ENCODE peak calls at places on chromosomes 16 and 17, in ten cellular contexts. One of them, this sample, is unnamed.

GRCh38 chr17:35726609-35727460 is 4.6 kb upstream of the RASL10B start:
- DNase-seq in WTC11: no peak
- DNase-seq in kidney glomerular epithelial cell: peak
- DNase-seq in stimulated activated CD8-positive, alpha-beta memory T cell treated with anti-CD3 and anti-CD28 coated beads, Interleukin-12 subunit alpha, Interleukin-12 subunit beta, amount 100 ng/mL, for 1 hour: no peak
- DNase-seq in mesothelial cell of epicardium: peak
- DNase-seq in HTR-8/SVneo: peak
- DNase-seq in mesenteric fat pad: no peak
- DNase-seq in ACHN: peak
- DNase-seq in T-cell: no peak
- DNase-seq in AG09309: peak
- DNase-seq in this sample: peak

GRCh38 chr17:30271102-30271501 is 20.6 kb downstream of the BLMH start:
- DNase-seq in WTC11: no peak
- DNase-seq in kidney glomerular epithelial cell: no peak
- DNase-seq in stimulated activated CD8-positive, alpha-beta memory T cell treated with anti-CD3 and anti-CD28 coated beads, Interleukin-12 subunit alpha, Interleukin-12 subunit beta, amount 100 ng/mL, for 1 hour: no peak
- DNase-seq in mesothelial cell of epicardium: no peak
- DNase-seq in HTR-8/SVneo: no peak
- DNase-seq in mesenteric fat pad: no peak
- DNase-seq in ACHN: peak
- DNase-seq in T-cell: no peak
- DNase-seq in AG09309: no peak
- DNase-seq in this sample: no peak

GRCh38 chr16:88910284-88911147 is 44.1 kb upstream of the PABPN1L start:
- DNase-seq in WTC11: no peak
- DNase-seq in kidney glomerular epithelial cell: no peak
- DNase-seq in stimulated activated CD8-positive, alpha-beta memory T cell treated with anti-CD3 and anti-CD28 coated beads, Interleukin-12 subunit alpha, Interleukin-12 subunit beta, amount 100 ng/mL, for 1 hour: no peak
- DNase-seq in mesothelial cell of epicardium: no peak
- DNase-seq in HTR-8/SVneo: no peak
- DNase-seq in mesenteric fat pad: no peak
- DNase-seq in ACHN: no peak
- DNase-seq in T-cell: no peak
- DNase-seq in AG09309: no peak
- DNase-seq in this sample: no peak

GRCh38 chr17:59345476-59345875 is 14.0 kb downstream of the YPEL2 start:
- DNase-seq in WTC11: no peak
- DNase-seq in kidney glomerular epithelial cell: no peak
- DNase-seq in stimulated activated CD8-positive, alpha-beta memory T cell treated with anti-CD3 and anti-CD28 coated beads, Interleukin-12 subunit alpha, Interleukin-12 subunit beta, amount 100 ng/mL, for 1 hour: no peak
- DNase-seq in mesothelial cell of epicardium: no peak
- DNase-seq in HTR-8/SVneo: no peak
- DNase-seq in mesenteric fat pad: no peak
- DNase-seq in ACHN: no peak
- DNase-seq in T-cell: no peak
- DNase-seq in AG09309: no peak
- DNase-seq in this sample: no peak

GRCh38 chr16:3623642-3624041 is 12.2 kb upstream of the SLX4 start:
- DNase-seq in WTC11: no peak
- DNase-seq in kidney glomerular epithelial cell: no peak
- DNase-seq in stimulated activated CD8-positive, alpha-beta memory T cell treated with anti-CD3 and anti-CD28 coated beads, Interleukin-12 subunit alpha, Interleukin-12 subunit beta, amount 100 ng/mL, for 1 hour: no peak
- DNase-seq in mesothelial cell of epicardium: no peak
- DNase-seq in HTR-8/SVneo: no peak
- DNase-seq in mesenteric fat pad: peak
- DNase-seq in ACHN: no peak
- DNase-seq in T-cell: no peak
- DNase-seq in AG09309: no peak
- DNase-seq in this sample: no peak

GRCh38 chr17:49739662-49740271 is 24.2 kb downstream of the FAM117A start:
- DNase-seq in WTC11: no peak
- DNase-seq in kidney glomerular epithelial cell: no peak
- DNase-seq in stimulated activated CD8-positive, alpha-beta memory T cell treated with anti-CD3 and anti-CD28 coated beads, Interleukin-12 subunit alpha, Interleukin-12 subunit beta, amount 100 ng/mL, for 1 hour: peak
- DNase-seq in mesothelial cell of epicardium: no peak
- DNase-seq in HTR-8/SVneo: no peak
- DNase-seq in mesenteric fat pad: no peak
- DNase-seq in ACHN: no peak
- DNase-seq in T-cell: peak
- DNase-seq in AG09309: no peak
- DNase-seq in this sample: peak

GRCh38 chr16:89392881-89393730 is 97.3 kb downstream of the ANKRD11 start:
- DNase-seq in WTC11: peak
- DNase-seq in kidney glomerular epithelial cell: no peak
- DNase-seq in stimulated activated CD8-positive, alpha-beta memory T cell treated with anti-CD3 and anti-CD28 coated beads, Interleukin-12 subunit alpha, Interleukin-12 subunit beta, amount 100 ng/mL, for 1 hour: no peak
- DNase-seq in mesothelial cell of epicardium: no peak
- DNase-seq in HTR-8/SVneo: no peak
- DNase-seq in mesenteric fat pad: no peak
- DNase-seq in ACHN: no peak
- DNase-seq in T-cell: no peak
- DNase-seq in AG09309: no peak
- DNase-seq in this sample: no peak

GRCh38 chr16:58636474-58636873 is 6.8 kb upstream of the CNOT1 start:
- DNase-seq in WTC11: no peak
- DNase-seq in kidney glomerular epithelial cell: no peak
- DNase-seq in stimulated activated CD8-positive, alpha-beta memory T cell treated with anti-CD3 and anti-CD28 coated beads, Interleukin-12 subunit alpha, Interleukin-12 subunit beta, amount 100 ng/mL, for 1 hour: no peak
- DNase-seq in mesothelial cell of epicardium: no peak
- DNase-seq in HTR-8/SVneo: no peak
- DNase-seq in mesenteric fat pad: no peak
- DNase-seq in ACHN: no peak
- DNase-seq in T-cell: no peak
- DNase-seq in AG09309: no peak
- DNase-seq in this sample: no peak

GRCh38 chr16:67199011-67199807 is at the start of gene ELMO3:
- DNase-seq in WTC11: peak
- DNase-seq in kidney glomerular epithelial cell: no peak
- DNase-seq in stimulated activated CD8-positive, alpha-beta memory T cell treated with anti-CD3 and anti-CD28 coated beads, Interleukin-12 subunit alpha, Interleukin-12 subunit beta, amount 100 ng/mL, for 1 hour: no peak
- DNase-seq in mesothelial cell of epicardium: peak
- DNase-seq in HTR-8/SVneo: no peak
- DNase-seq in mesenteric fat pad: no peak
- DNase-seq in ACHN: no peak
- DNase-seq in T-cell: no peak
- DNase-seq in AG09309: no peak
- DNase-seq in this sample: no peak

GRCh38 chr16:11232852-11233726 is 22.9 kb downstream of the SOCS1 start:
- DNase-seq in WTC11: peak
- DNase-seq in kidney glomerular epithelial cell: no peak
- DNase-seq in stimulated activated CD8-positive, alpha-beta memory T cell treated with anti-CD3 and anti-CD28 coated beads, Interleukin-12 subunit alpha, Interleukin-12 subunit beta, amount 100 ng/mL, for 1 hour: peak
- DNase-seq in mesothelial cell of epicardium: no peak
- DNase-seq in HTR-8/SVneo: no peak
- DNase-seq in mesenteric fat pad: no peak
- DNase-seq in ACHN: no peak
- DNase-seq in T-cell: peak
- DNase-seq in AG09309: no peak
- DNase-seq in this sample: no peak

GRCh38 chr16:48361540-48361939 is 23.7 kb downstream of the SIAH1 start:
- DNase-seq in WTC11: no peak
- DNase-seq in kidney glomerular epithelial cell: no peak
- DNase-seq in stimulated activated CD8-positive, alpha-beta memory T cell treated with anti-CD3 and anti-CD28 coated beads, Interleukin-12 subunit alpha, Interleukin-12 subunit beta, amount 100 ng/mL, for 1 hour: no peak
- DNase-seq in mesothelial cell of epicardium: no peak
- DNase-seq in HTR-8/SVneo: no peak
- DNase-seq in mesenteric fat pad: no peak
- DNase-seq in ACHN: no peak
- DNase-seq in T-cell: no peak
- DNase-seq in AG09309: no peak
- DNase-seq in this sample: no peak

GRCh38 chr17:18356624-18357023 is 6.7 kb downstream of the SHMT1 start:
- DNase-seq in WTC11: no peak
- DNase-seq in kidney glomerular epithelial cell: no peak
- DNase-seq in stimulated activated CD8-positive, alpha-beta memory T cell treated with anti-CD3 and anti-CD28 coated beads, Interleukin-12 subunit alpha, Interleukin-12 subunit beta, amount 100 ng/mL, for 1 hour: no peak
- DNase-seq in mesothelial cell of epicardium: no peak
- DNase-seq in HTR-8/SVneo: no peak
- DNase-seq in mesenteric fat pad: no peak
- DNase-seq in ACHN: no peak
- DNase-seq in T-cell: no peak
- DNase-seq in AG09309: peak
- DNase-seq in this sample: no peak

GRCh38 chr16:30119428-30119827 is 3.6 kb downstream of the MAPK3 start:
- DNase-seq in WTC11: no peak
- DNase-seq in kidney glomerular epithelial cell: no peak
- DNase-seq in stimulated activated CD8-positive, alpha-beta memory T cell treated with anti-CD3 and anti-CD28 coated beads, Interleukin-12 subunit alpha, Interleukin-12 subunit beta, amount 100 ng/mL, for 1 hour: no peak
- DNase-seq in mesothelial cell of epicardium: no peak
- DNase-seq in HTR-8/SVneo: no peak
- DNase-seq in mesenteric fat pad: no peak
- DNase-seq in ACHN: no peak
- DNase-seq in T-cell: no peak
- DNase-seq in AG09309: no peak
- DNase-seq in this sample: no peak

GRCh38 chr16:21663889-21664647 is at the start of gene OTOA:
- DNase-seq in WTC11: peak
- DNase-seq in kidney glomerular epithelial cell: no peak
- DNase-seq in stimulated activated CD8-positive, alpha-beta memory T cell treated with anti-CD3 and anti-CD28 coated beads, Interleukin-12 subunit alpha, Interleukin-12 subunit beta, amount 100 ng/mL, for 1 hour: no peak
- DNase-seq in mesothelial cell of epicardium: no peak
- DNase-seq in HTR-8/SVneo: no peak
- DNase-seq in mesenteric fat pad: no peak
- DNase-seq in ACHN: no peak
- DNase-seq in T-cell: peak
- DNase-seq in AG09309: no peak
- DNase-seq in this sample: no peak

GRCh38 chr16:72043539-72043938 is 10.8 kb upstream of the HP start:
- DNase-seq in WTC11: no peak
- DNase-seq in kidney glomerular epithelial cell: no peak
- DNase-seq in stimulated activated CD8-positive, alpha-beta memory T cell treated with anti-CD3 and anti-CD28 coated beads, Interleukin-12 subunit alpha, Interleukin-12 subunit beta, amount 100 ng/mL, for 1 hour: no peak
- DNase-seq in mesothelial cell of epicardium: no peak
- DNase-seq in HTR-8/SVneo: no peak
- DNase-seq in mesenteric fat pad: no peak
- DNase-seq in ACHN: no peak
- DNase-seq in T-cell: no peak
- DNase-seq in AG09309: no peak
- DNase-seq in this sample: no peak

GRCh38 chr17:77916284-77916683 is 42.2 kb upstream of the TNRC6C start:
- DNase-seq in WTC11: no peak
- DNase-seq in kidney glomerular epithelial cell: no peak
- DNase-seq in stimulated activated CD8-positive, alpha-beta memory T cell treated with anti-CD3 and anti-CD28 coated beads, Interleukin-12 subunit alpha, Interleukin-12 subunit beta, amount 100 ng/mL, for 1 hour: no peak
- DNase-seq in mesothelial cell of epicardium: no peak
- DNase-seq in HTR-8/SVneo: no peak
- DNase-seq in mesenteric fat pad: no peak
- DNase-seq in ACHN: no peak
- DNase-seq in T-cell: no peak
- DNase-seq in AG09309: no peak
- DNase-seq in this sample: no peak

GRCh38 chr17:16273499-16273898 is 56.5 kb downstream of the PIGL start:
- DNase-seq in WTC11: no peak
- DNase-seq in kidney glomerular epithelial cell: no peak
- DNase-seq in stimulated activated CD8-positive, alpha-beta memory T cell treated with anti-CD3 and anti-CD28 coated beads, Interleukin-12 subunit alpha, Interleukin-12 subunit beta, amount 100 ng/mL, for 1 hour: no peak
- DNase-seq in mesothelial cell of epicardium: no peak
- DNase-seq in HTR-8/SVneo: no peak
- DNase-seq in mesenteric fat pad: no peak
- DNase-seq in ACHN: no peak
- DNase-seq in T-cell: no peak
- DNase-seq in AG09309: no peak
- DNase-seq in this sample: no peak

GRCh38 chr17:78526231-78527025 is 50.8 kb downstream of the DNAH17 start:
- DNase-seq in WTC11: no peak
- DNase-seq in kidney glomerular epithelial cell: no peak
- DNase-seq in stimulated activated CD8-positive, alpha-beta memory T cell treated with anti-CD3 and anti-CD28 coated beads, Interleukin-12 subunit alpha, Interleukin-12 subunit beta, amount 100 ng/mL, for 1 hour: no peak
- DNase-seq in mesothelial cell of epicardium: no peak
- DNase-seq in HTR-8/SVneo: no peak
- DNase-seq in mesenteric fat pad: no peak
- DNase-seq in ACHN: no peak
- DNase-seq in T-cell: no peak
- DNase-seq in AG09309: no peak
- DNase-seq in this sample: no peak

GRCh38 chr17:32253117-32253611 is 12.5 kb upstream of the RHBDL3 start:
- DNase-seq in WTC11: peak
- DNase-seq in kidney glomerular epithelial cell: peak
- DNase-seq in stimulated activated CD8-positive, alpha-beta memory T cell treated with anti-CD3 and anti-CD28 coated beads, Interleukin-12 subunit alpha, Interleukin-12 subunit beta, amount 100 ng/mL, for 1 hour: peak
- DNase-seq in mesothelial cell of epicardium: peak
- DNase-seq in HTR-8/SVneo: peak
- DNase-seq in mesenteric fat pad: peak
- DNase-seq in ACHN: peak
- DNase-seq in T-cell: peak
- DNase-seq in AG09309: no peak
- DNase-seq in this sample: peak

GRCh38 chr16:4212934-4213296 is 29.0 kb downstream of the SRL start:
- DNase-seq in WTC11: no peak
- DNase-seq in kidney glomerular epithelial cell: peak
- DNase-seq in stimulated activated CD8-positive, alpha-beta memory T cell treated with anti-CD3 and anti-CD28 coated beads, Interleukin-12 subunit alpha, Interleukin-12 subunit beta, amount 100 ng/mL, for 1 hour: no peak
- DNase-seq in mesothelial cell of epicardium: no peak
- DNase-seq in HTR-8/SVneo: peak
- DNase-seq in mesenteric fat pad: no peak
- DNase-seq in ACHN: peak
- DNase-seq in T-cell: no peak
- DNase-seq in AG09309: no peak
- DNase-seq in this sample: no peak

GRCh38 chr16:84999857-85000480 is 11.4 kb downstream of the ZDHHC7 start:
- DNase-seq in WTC11: no peak
- DNase-seq in kidney glomerular epithelial cell: no peak
- DNase-seq in stimulated activated CD8-positive, alpha-beta memory T cell treated with anti-CD3 and anti-CD28 coated beads, Interleukin-12 subunit alpha, Interleukin-12 subunit beta, amount 100 ng/mL, for 1 hour: no peak
- DNase-seq in mesothelial cell of epicardium: no peak
- DNase-seq in HTR-8/SVneo: no peak
- DNase-seq in mesenteric fat pad: no peak
- DNase-seq in ACHN: no peak
- DNase-seq in T-cell: no peak
- DNase-seq in AG09309: no peak
- DNase-seq in this sample: no peak

GRCh38 chr16:85334718-85335583 is 222.7 kb upstream of the CIBAR2 start:
- DNase-seq in WTC11: peak
- DNase-seq in kidney glomerular epithelial cell: peak
- DNase-seq in stimulated activated CD8-positive, alpha-beta memory T cell treated with anti-CD3 and anti-CD28 coated beads, Interleukin-12 subunit alpha, Interleukin-12 subunit beta, amount 100 ng/mL, for 1 hour: no peak
- DNase-seq in mesothelial cell of epicardium: no peak
- DNase-seq in HTR-8/SVneo: no peak
- DNase-seq in mesenteric fat pad: no peak
- DNase-seq in ACHN: no peak
- DNase-seq in T-cell: no peak
- DNase-seq in AG09309: no peak
- DNase-seq in this sample: peak

GRCh38 chr17:49600949-49601348 is 25.3 kb downstream of the NXPH3 start:
- DNase-seq in WTC11: no peak
- DNase-seq in kidney glomerular epithelial cell: no peak
- DNase-seq in stimulated activated CD8-positive, alpha-beta memory T cell treated with anti-CD3 and anti-CD28 coated beads, Interleukin-12 subunit alpha, Interleukin-12 subunit beta, amount 100 ng/mL, for 1 hour: no peak
- DNase-seq in mesothelial cell of epicardium: no peak
- DNase-seq in HTR-8/SVneo: no peak
- DNase-seq in mesenteric fat pad: no peak
- DNase-seq in ACHN: no peak
- DNase-seq in T-cell: no peak
- DNase-seq in AG09309: no peak
- DNase-seq in this sample: no peak

GRCh38 chr17:73533801-73534574 is 110.3 kb downstream of the SDK2 start:
- DNase-seq in WTC11: no peak
- DNase-seq in kidney glomerular epithelial cell: no peak
- DNase-seq in stimulated activated CD8-positive, alpha-beta memory T cell treated with anti-CD3 and anti-CD28 coated beads, Interleukin-12 subunit alpha, Interleukin-12 subunit beta, amount 100 ng/mL, for 1 hour: no peak
- DNase-seq in mesothelial cell of epicardium: no peak
- DNase-seq in HTR-8/SVneo: no peak
- DNase-seq in mesenteric fat pad: no peak
- DNase-seq in ACHN: no peak
- DNase-seq in T-cell: no peak
- DNase-seq in AG09309: no peak
- DNase-seq in this sample: no peak

GRCh38 chr17:26792486-26792885 is 501.4 kb upstream of the WSB1 start:
- DNase-seq in WTC11: no peak
- DNase-seq in kidney glomerular epithelial cell: no peak
- DNase-seq in stimulated activated CD8-positive, alpha-beta memory T cell treated with anti-CD3 and anti-CD28 coated beads, Interleukin-12 subunit alpha, Interleukin-12 subunit beta, amount 100 ng/mL, for 1 hour: no peak
- DNase-seq in mesothelial cell of epicardium: no peak
- DNase-seq in HTR-8/SVneo: no peak
- DNase-seq in mesenteric fat pad: no peak
- DNase-seq in ACHN: peak
- DNase-seq in T-cell: no peak
- DNase-seq in AG09309: no peak
- DNase-seq in this sample: no peak

GRCh38 chr17:48597775-48598631 is 4.4 kb upstream of the HOXB5 start:
- DNase-seq in WTC11: no peak
- DNase-seq in kidney glomerular epithelial cell: peak
- DNase-seq in stimulated activated CD8-positive, alpha-beta memory T cell treated with anti-CD3 and anti-CD28 coated beads, Interleukin-12 subunit alpha, Interleukin-12 subunit beta, amount 100 ng/mL, for 1 hour: no peak
- DNase-seq in mesothelial cell of epicardium: peak
- DNase-seq in HTR-8/SVneo: peak
- DNase-seq in mesenteric fat pad: peak
- DNase-seq in ACHN: peak
- DNase-seq in T-cell: no peak
- DNase-seq in AG09309: no peak
- DNase-seq in this sample: peak

GRCh38 chr16:49637511-49637910 is 218.4 kb downstream of the ZNF423 start:
- DNase-seq in WTC11: no peak
- DNase-seq in kidney glomerular epithelial cell: no peak
- DNase-seq in stimulated activated CD8-positive, alpha-beta memory T cell treated with anti-CD3 and anti-CD28 coated beads, Interleukin-12 subunit alpha, Interleukin-12 subunit beta, amount 100 ng/mL, for 1 hour: no peak
- DNase-seq in mesothelial cell of epicardium: no peak
- DNase-seq in HTR-8/SVneo: no peak
- DNase-seq in mesenteric fat pad: no peak
- DNase-seq in ACHN: no peak
- DNase-seq in T-cell: no peak
- DNase-seq in AG09309: no peak
- DNase-seq in this sample: no peak

GRCh38 chr17:55549140-55549539 is 37.9 kb upstream of the SMIM36 start:
- DNase-seq in WTC11: no peak
- DNase-seq in kidney glomerular epithelial cell: no peak
- DNase-seq in stimulated activated CD8-positive, alpha-beta memory T cell treated with anti-CD3 and anti-CD28 coated beads, Interleukin-12 subunit alpha, Interleukin-12 subunit beta, amount 100 ng/mL, for 1 hour: no peak
- DNase-seq in mesothelial cell of epicardium: no peak
- DNase-seq in HTR-8/SVneo: no peak
- DNase-seq in mesenteric fat pad: no peak
- DNase-seq in ACHN: no peak
- DNase-seq in T-cell: no peak
- DNase-seq in AG09309: no peak
- DNase-seq in this sample: peak

This sample was measured in A673.